ENCODE peak calls at places on chromosomes 13 and 19, in four cellular contexts. W is heart left ventricle, M is transverse colon, F is tibial nerve. Q is an unnamed sample.
A peak's percentile ranks its signal among the peaks of the same experiment; 100 is the strongest.

GRCh38 chr19:46618670-46619231 is 6.1 kb downstream of the PTGIR start:
- DNase-seq in W (no peak), M (no peak), F (no peak), Q (no peak)

GRCh38 chr13:24106429-24106828 is 54.1 kb upstream of the SPATA13 start:
- DNase-seq in W (no peak), M (no peak), F (no peak), Q (no peak)

GRCh38 chr13:110340812-110341444 is 33.8 kb downstream of the COL4A2 start:
- DNase-seq in W (peak; percentile 86), M (peak; percentile 76), F (peak; percentile 34), Q (peak; percentile 55)

GRCh38 chr13:24263652-24264051 is 45.7 kb upstream of the C1QTNF9 start:
- DNase-seq in W (no peak), M (no peak), F (no peak), Q (no peak)

GRCh38 chr13:23995283-23996073 is 98.2 kb upstream of the C1QTNF9B start:
- DNase-seq in W (peak; percentile 48), M (no peak), F (no peak), Q (no peak)

GRCh38 chr19:49560358-49560900 is 19.9 kb downstream of the NOSIP start:
- DNase-seq in W (peak; percentile 39), M (peak; percentile 49), F (no peak), Q (peak; percentile 35)

GRCh38 chr13:26168835-26169234 is 53.3 kb downstream of the RNF6 start:
- DNase-seq in W (no peak), M (no peak), F (no peak), Q (no peak)

GRCh38 chr19:38211206-38211605 is 12.8 kb downstream of the DPF1 start:
- DNase-seq in W (no peak), M (no peak), F (no peak), Q (no peak)

GRCh38 chr19:4449022-4449825 is 8.4 kb downstream of the UBXN6 start:
- DNase-seq in W (peak; percentile 76), M (no peak), F (no peak), Q (peak; percentile 67)

GRCh38 chr13:86870388-86870966 is 800.7 kb upstream of the SLITRK5 start:
- DNase-seq in W (no peak), M (no peak), F (no peak), Q (no peak)

GRCh38 chr13:21478881-21479808 is 20.0 kb upstream of the ZDHHC20 start:
- DNase-seq in W (peak; percentile 53), M (peak; percentile 30), F (no peak), Q (peak; percentile 59)

GRCh38 chr19:6238256-6238642 is 41.5 kb downstream of the MLLT1 start:
- DNase-seq in W (no peak), M (no peak), F (no peak), Q (no peak)

GRCh38 chr19:56108447-56109195 is 12.5 kb downstream of the ZNF787 start:
- DNase-seq in W (no peak), M (no peak), F (no peak), Q (no peak)
- TF ChIP-seq POLR2A in W (no peak), M (no peak), F (no peak), Q (no peak)

GRCh38 chr19:2494447-2495129 is 18.7 kb downstream of the GADD45B start:
- DNase-seq in W (peak; percentile 87), M (peak; percentile 82), F (peak; percentile 60), Q (peak; percentile 74)
- H3K4me3 ChIP-seq in W (peak overlapping the region; percentile 71), M (peak overlapping the region; percentile 47), F (peak overlapping the region; percentile 64), Q (peak overlapping the region; percentile 66)

DNA sequence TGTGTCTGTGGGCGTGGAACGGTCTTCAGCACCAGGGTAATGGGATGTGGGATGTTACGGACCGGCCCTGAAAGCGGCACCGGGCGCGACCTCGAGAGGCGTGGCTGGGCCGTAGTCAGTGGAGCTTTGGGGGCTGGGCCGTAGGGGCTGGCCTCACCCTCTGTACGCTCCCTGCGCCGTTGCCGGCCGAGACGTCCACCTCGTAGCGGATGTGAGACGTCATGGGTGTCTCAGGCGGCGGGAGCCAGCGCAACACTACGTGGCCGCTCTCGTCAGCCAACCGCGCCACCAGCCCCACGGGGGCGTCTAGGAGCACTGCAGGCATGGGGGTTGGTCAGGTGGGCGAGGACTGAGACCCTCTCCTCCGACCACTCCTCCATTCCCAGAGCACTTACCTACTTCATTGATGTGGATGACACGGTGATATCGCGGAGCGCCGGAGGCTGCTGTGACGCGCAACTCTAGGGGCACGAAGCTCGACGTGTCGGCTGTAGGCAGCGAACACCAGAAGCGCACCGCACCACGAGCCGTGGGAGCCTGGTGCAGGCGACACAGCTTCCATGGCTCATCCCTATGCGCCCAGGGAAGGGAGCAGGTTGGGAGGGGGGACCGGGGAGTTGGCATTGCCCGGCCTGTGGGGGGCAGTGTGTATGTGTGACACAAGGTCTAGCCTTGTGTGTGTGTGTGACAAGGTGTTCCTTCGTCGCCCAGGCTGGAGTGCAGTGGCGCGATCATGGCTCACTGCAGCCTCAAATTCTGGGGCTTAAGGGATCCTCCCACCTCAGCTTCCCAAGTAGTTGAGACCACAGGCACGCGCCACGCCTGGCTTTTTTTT is 2.4 kb downstream of the EPOR start:
- DNase-seq in W (peak; percentile 75), M (peak; percentile 78), F (no peak), Q (peak; percentile 81)
- TF ChIP-seq POLR2A in W (no peak), M (no peak), F (no peak), Q (no peak)

DNA sequence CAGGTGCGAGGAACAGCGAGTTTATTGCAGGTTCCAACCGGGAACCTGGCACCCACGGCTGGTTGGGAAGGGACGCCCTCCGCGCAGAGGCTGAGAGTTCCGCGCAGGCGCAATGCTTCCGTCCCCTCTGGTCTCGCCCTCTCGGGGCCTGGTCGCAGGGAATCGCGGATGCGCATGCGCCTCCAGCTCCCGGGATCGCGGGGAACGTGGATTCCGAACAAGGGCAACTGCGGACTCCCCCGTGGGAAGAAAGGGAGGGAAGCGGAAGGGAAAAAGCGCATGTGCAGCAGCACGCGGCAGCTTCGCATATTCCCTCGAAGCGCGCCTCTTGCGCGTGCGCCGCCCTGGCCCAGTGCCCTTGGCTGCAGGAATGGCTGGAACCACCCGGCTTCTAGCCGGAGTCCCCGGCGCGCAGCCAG is 1.1 kb downstream of the TSSK6 start:
- DNase-seq in W (peak; percentile 84), M (peak; percentile 60), F (no peak), Q (peak; percentile 79)
- H3K4me3 ChIP-seq in W (peak overlapping the region; percentile 34), M (peak overlapping the region; percentile 13), F (peak overlapping the region; percentile 31), Q (peak overlapping the region; percentile 87)